ENCODE peak calls at places on chromosomes 12 and 14, in six cellular contexts. B is IMR-90, L is K562, X is PC-3, G is fibroblast of lung, D is astrocyte. S is an unnamed sample.

GRCh38 chr12:127677537-127678131 is 589.3 kb upstream of the TMEM132C start:
- DNase-seq in D (peak), G (peak), B (peak), X (peak), L (peak), S (peak)

GRCh38 chr12:1606021-1606622 is 11.7 kb upstream of the FBXL14 start:
- DNase-seq in D (peak), G (peak), L (peak), X (peak), B (peak), S (peak)

GRCh38 chr14:38941485-38941884 is 161.6 kb downstream of the SEC23A start:
- DNase-seq in L (no peak), X (no peak), B (no peak), G (no peak), D (no peak), S (no peak)

GRCh38 chr12:54431911-54432814 is 13.1 kb upstream of the ITGA5 start:
- DNase-seq in B (peak), X (peak), L (peak), D (peak), G (peak), S (peak)

GRCh38 chr12:41596190-41596589 is 408.1 kb downstream of the PDZRN4 start:
- DNase-seq in D (no peak), B (no peak), X (no peak), L (no peak), G (no peak), S (no peak)

GRCh38 chr12:1584326-1584725 is 10.1 kb downstream of the FBXL14 start:
- DNase-seq in G (no peak), X (no peak), D (no peak), L (no peak), B (no peak), S (no peak)

GRCh38 chr14:69573841-69574265 is 818 bp downstream of the CCDC177 start:
- DNase-seq in L (no peak), X (no peak), G (no peak), D (no peak), B (no peak), S (no peak)

GRCh38 chr12:120981407-120981921 is 3.1 kb downstream of the HNF1A start:
- DNase-seq in G (no peak), X (no peak), B (no peak), L (no peak), D (no peak), S (no peak)

GRCh38 chr14:31880935-31881334 is 196.2 kb upstream of the ARHGAP5 start:
- DNase-seq in G (peak), B (peak), D (peak), X (peak), L (no peak), S (peak)

GRCh38 chr14:25009891-25010290 is 40.1 kb downstream of the STXBP6 start:
- DNase-seq in B (peak), L (no peak), D (peak), X (no peak), G (peak), S (no peak)

GRCh38 chr12:15278816-15279658 is 43.3 kb upstream of the PTPRO start:
- DNase-seq in X (peak), D (peak), L (no peak), G (peak), B (peak), S (peak)

GRCh38 chr14:78302841-78303240 is 132.7 kb downstream of the NRXN3 start:
- DNase-seq in D (no peak), L (no peak), B (no peak), G (no peak), X (no peak), S (no peak)

GRCh38 chr12:11814362-11814761 is 164.9 kb downstream of the ETV6 start:
- DNase-seq in D (peak), B (peak), L (no peak), G (peak), X (peak), S (peak)

GRCh38 chr12:10967409-10967808 is 19.3 kb downstream of the TAS2R50 start:
- DNase-seq in X (no peak), B (peak), G (peak), L (no peak), D (peak), S (peak)

GRCh38 chr14:99684356-99684952 is 356 bp downstream of the CYP46A1 start:
- DNase-seq in G (peak), B (peak), D (no peak), X (no peak), L (no peak), S (peak)

GRCh38 chr12:120224304-120225199 is 23.6 kb upstream of the RPLP0 start:
- DNase-seq in G (no peak), D (no peak), X (no peak), L (no peak), B (no peak), S (peak)

GRCh38 chr12:27343255-27344000 is 10.8 kb downstream of the BMAL2 start:
- DNase-seq in L (no peak), X (peak), D (peak), G (peak), B (peak), S (peak)

DNA sequence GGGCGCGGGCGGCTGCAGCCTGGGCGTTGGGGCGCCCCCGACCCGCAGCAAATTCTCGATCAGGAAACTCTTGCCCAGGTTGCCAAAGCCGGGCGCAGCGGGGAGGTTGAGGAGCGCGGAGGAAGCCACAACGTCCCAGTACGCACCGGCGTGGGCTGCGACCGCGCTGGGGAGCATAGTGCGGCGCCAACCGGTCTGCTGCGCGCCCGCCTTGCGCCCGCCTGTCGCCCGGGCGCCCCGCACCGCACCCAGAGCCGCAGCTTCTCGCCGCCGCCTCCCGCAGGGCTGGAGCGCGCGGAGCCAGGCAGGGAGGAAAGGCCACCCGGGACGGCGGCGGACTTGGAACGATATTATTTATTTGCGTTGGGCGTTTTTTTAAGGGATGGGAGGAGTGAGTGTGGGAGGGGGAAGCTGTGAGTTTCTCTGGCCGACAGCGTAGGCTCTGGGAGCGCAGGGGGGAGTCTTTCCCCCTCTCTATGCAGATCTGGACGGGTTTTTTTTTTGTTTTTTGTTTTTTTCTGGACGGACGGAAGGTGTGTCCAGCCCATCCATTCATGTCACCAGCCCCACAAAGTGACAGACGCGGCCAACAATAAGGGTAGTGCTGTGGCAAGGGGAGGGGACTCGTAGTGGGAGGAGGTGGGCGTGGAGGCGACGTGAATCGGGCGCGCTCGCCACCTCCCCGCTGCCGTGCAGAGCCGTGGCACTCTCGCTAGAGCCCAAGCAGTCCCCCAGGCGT is at the start of gene DBX2:
- DNase-seq in G (peak), B (no peak), L (no peak), X (no peak), D (no peak), S (no peak)
- H3K4me3 ChIP-seq in G (peak), B (peak), L (no peak), X (peak), D (peak), S (peak)

GRCh38 chr12:78671295-78671694 is 193.3 kb upstream of the SYT1 start:
- DNase-seq in B (peak), G (peak), D (peak), L (no peak), X (peak), S (peak)
- H2AFZ ChIP-seq in B (no peak), G (no peak), D (peak), L (no peak), X (no peak), S (no peak)

GRCh38 chr14:105086833-105087307 is 21.6 kb upstream of the GPR132 start:
- DNase-seq in X (peak), D (peak), L (peak), G (peak), B (peak), S (peak)
- TF ChIP-seq CTCF in X (peak), D (peak), L (peak), G (peak), B (peak), S (peak)

DNA sequence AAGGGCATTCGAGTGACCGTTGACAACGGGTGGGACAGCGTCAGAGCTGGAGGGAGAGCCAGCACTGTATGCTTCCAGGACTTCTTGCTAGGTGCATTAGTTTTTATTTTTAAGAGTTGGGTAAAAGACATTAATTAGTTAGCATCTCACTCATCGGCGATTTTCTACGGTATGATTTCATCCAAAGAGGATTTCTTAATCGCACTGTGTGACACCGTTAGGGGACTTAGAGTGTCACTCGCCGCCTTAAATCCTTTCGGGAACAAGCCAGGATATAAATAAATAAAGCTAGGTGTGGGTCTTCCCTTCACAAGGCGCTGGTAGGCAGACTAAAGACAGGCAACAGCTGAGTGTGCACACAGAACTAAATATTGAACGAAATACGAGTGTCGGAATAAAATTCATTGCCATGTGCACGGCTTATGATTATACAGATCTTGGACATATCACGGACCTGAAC is 869 bp upstream of the NOVA1 start:
- DNase-seq in L (no peak), G (no peak), B (no peak), D (no peak), X (no peak), S (no peak)
- H3K4me3 ChIP-seq in L (no peak), G (peak), B (peak), D (peak), X (peak), S (no peak)

DNA sequence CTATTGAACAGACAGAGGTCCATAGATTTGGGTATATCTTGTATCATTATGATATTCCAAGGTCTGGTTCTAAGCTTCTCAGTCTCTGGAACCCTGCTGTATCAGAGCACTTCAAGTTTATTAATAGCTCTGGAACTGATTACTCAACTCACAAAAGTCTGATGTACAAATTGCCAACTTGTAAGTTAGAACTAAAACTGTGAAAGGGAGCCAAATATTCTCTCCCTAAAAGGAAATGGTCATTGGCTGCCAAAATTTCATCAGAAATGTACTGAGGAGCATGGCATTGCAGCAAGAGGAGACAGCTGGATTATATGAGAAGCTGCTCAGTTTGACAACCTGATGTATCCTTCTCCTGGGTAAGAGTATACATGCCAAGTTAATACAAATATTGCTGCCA is 828.8 kb upstream of the SEL1L start:
- DNase-seq in D (no peak), B (no peak), X (no peak), L (no peak), G (no peak), S (no peak)
- H2AFZ ChIP-seq in D (no peak), B (no peak), X (no peak), L (no peak), G (no peak), S (no peak)

GRCh38 chr12:131980263-131980662 is 30.5 kb downstream of the EP400 start:
- DNase-seq in G (no peak), X (peak), B (peak), L (no peak), D (no peak), S (no peak)
- TF ChIP-seq CTCF in G (peak), X (peak), B (peak), L (no peak), D (no peak), S (peak)

GRCh38 chr12:105234197-105234596 is 1.8 kb downstream of the APPL2 start:
- DNase-seq in B (no peak), X (no peak), D (no peak), L (no peak), G (no peak), S (no peak)

GRCh38 chr12:105235299-105235746 is 651 bp downstream of the APPL2 start:
- DNase-seq in X (peak), G (peak), D (no peak), L (no peak), B (peak), S (peak)

GRCh38 chr12:105231396-105231795 is 4.6 kb downstream of the APPL2 start:
- DNase-seq in G (no peak), D (no peak), L (no peak), X (no peak), B (no peak), S (no peak)

GRCh38 chr12:105235747-105236476 is at the start of gene APPL2:
- DNase-seq in D (peak), B (peak), G (peak), X (peak), L (peak), S (peak)

DNA sequence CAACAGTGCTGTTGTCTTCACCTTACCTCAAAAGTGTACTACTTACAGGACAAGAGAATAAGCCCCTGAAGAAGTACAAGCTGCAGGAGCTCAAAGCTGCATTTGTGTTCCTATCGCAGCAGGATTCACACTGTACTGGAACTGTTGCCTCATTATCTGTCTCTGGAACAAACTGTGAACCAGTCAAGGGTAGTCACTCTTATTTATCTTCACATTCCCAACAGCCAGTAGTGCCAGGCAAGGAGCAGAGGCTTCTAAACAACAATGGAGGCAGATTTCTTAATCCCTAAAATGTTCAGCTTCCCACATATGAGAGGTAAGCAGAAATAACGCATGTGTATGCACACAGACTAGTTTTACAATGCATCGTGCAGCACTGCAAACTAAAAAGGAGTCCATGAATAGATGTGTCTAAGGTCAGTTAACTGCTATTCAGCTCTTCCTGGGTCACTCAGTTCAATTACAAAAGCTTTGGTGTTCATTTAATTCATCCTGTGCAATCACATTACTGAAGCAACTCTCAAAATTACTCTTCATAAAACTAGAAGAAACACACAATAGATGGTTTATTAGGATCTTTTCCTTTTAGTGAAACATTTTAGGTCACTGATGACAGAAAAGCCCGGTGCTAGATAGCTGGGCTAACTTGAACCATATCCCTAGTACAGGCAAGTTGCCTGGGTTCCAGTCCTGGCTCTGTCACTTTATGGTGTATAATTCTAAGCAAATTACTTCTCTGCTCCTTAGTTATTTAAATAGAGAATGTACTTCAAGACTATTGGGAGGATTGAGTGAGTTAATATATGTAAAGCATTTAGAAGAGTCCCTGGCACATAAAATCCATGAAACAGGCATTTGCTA is 2.7 kb downstream of the APPL2 start:
- DNase-seq in X (no peak), G (no peak), D (no peak), B (no peak), L (no peak), S (no peak)
- H3K4me3 ChIP-seq in X (peak), G (no peak), D (peak), B (no peak), L (no peak), S (no peak)

DNA sequence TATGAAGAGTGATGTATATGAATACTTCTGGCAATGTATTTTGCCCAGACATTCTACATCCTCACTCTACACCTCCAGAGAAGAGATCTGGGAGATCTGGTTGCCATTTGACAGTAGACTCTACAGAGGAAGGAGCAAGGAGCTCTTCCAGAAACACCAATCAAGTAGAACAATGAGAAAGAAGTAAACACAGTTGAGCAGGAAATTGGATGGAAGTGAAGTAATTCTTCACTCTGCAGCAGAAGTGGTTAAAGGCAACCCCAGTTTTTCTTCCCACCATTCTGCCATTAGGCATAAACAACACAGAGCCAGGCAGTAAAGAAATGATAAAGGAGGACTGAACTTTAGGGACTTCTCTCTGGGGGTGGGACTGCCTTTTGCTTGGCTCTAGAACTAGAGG is 48.5 kb upstream of the PRICKLE1 start:
- DNase-seq in D (no peak), G (no peak), X (no peak), B (no peak), L (no peak), S (no peak)
- H2AFZ ChIP-seq in D (no peak), G (no peak), X (no peak), B (no peak), L (no peak), S (no peak)